ENCODE peak calls at places on chromosomes 13 and 19, in ten cellular contexts. V is PC-3; I is mammary epithelial cell; F is upper lobe of left lung; Z is cardiac fibroblast; L is A549; N is heart left ventricle; Q is fibroblast of mammary gland; S is left lung; R is CD8-positive, alpha-beta T cell. M is an unnamed sample.

GRCh38 chr19:3982701-3983541 is 2.3 kb downstream of the EEF2 start:
- DNase-seq in V (peak; percentile 62), I (peak; percentile 77), F (no peak), Z (no peak), L (no peak), N (peak; percentile 48), Q (peak; percentile 84), S (no peak), R (no peak), M (peak; percentile 45)

GRCh38 chr19:46723023-46723461 is 6.1 kb upstream of the PRKD2 start:
- DNase-seq in V (no peak), I (no peak), F (no peak), Z (no peak), L (no peak), N (no peak), Q (no peak), S (no peak), R (no peak), M (no peak)

GRCh38 chr13:19597523-19597922 is 35.9 kb upstream of the MPHOSPH8 start:
- DNase-seq in V (peak; percentile 94), I (peak; percentile 83), F (no peak), Z (no peak), L (peak; percentile 25), N (no peak), Q (peak; percentile 89), S (no peak), R (no peak), M (peak; percentile 38)

GRCh38 chr13:39201075-39201630 is 162.9 kb downstream of the NHLRC3 start:
- DNase-seq in V (no peak), I (no peak), F (no peak), Z (no peak), L (no peak), N (peak; percentile 56), Q (no peak), S (no peak), R (no peak), M (no peak)

GRCh38 chr19:16660763-16661479 is at the start of gene TMEM38A:
- DNase-seq in V (peak; percentile 45), I (peak; percentile 22), F (peak; percentile 71), Z (no peak), L (no peak), N (peak; percentile 61), Q (no peak), S (peak; percentile 52), R (peak; percentile 40), M (no peak)

GRCh38 chr13:76783798-76784197 is 102.4 kb downstream of the KCTD12 start:
- DNase-seq in V (no peak), I (peak; percentile 28), F (no peak), Z (no peak), L (no peak), N (no peak), Q (no peak), S (no peak), R (no peak), M (no peak)

GRCh38 chr19:28426902-28427232 is 786.1 kb downstream of the UQCRFS1 start:
- DNase-seq in V (no peak), I (peak; percentile 5), F (no peak), Z (no peak), L (no peak), N (no peak), Q (peak; percentile 43), S (no peak), R (no peak), M (peak; percentile 60)

GRCh38 chr13:93730780-93731179 is 504.2 kb downstream of the GPC6 start:
- DNase-seq in V (peak; percentile 47), I (no peak), F (no peak), Z (peak; percentile 68), L (no peak), N (no peak), Q (no peak), S (no peak), R (no peak), M (no peak)

GRCh38 chr19:13978721-13979191 is 26.4 kb downstream of the DCAF15 start:
- DNase-seq in V (no peak), I (no peak), F (no peak), Z (no peak), L (no peak), N (no peak), Q (no peak), S (no peak), R (peak; percentile 24), M (no peak)

GRCh38 chr19:18848860-18849661 is 17.3 kb downstream of the UPF1 start:
- DNase-seq in V (no peak), I (peak; percentile 54), F (peak; percentile 79), Z (peak; percentile 85), L (no peak), N (peak; percentile 86), Q (peak; percentile 90), S (peak; percentile 74), R (no peak), M (peak; percentile 87)

GRCh38 chr13:105763851-105764250 is 771.6 kb downstream of the EFNB2 start:
- DNase-seq in V (no peak), I (peak; percentile 30), F (no peak), Z (no peak), L (no peak), N (no peak), Q (peak; percentile 1), S (no peak), R (no peak), M (no peak)

GRCh38 chr19:5817218-5817617 is 12.4 kb downstream of the NRTN start:
- DNase-seq in V (no peak), I (no peak), F (no peak), Z (no peak), L (no peak), N (no peak), Q (no peak), S (no peak), R (no peak), M (no peak)

GRCh38 chr19:44808463-44809371 is at the start of gene BCAM:
- DNase-seq in V (peak; percentile 58), I (peak; percentile 40), F (peak; percentile 87), Z (peak; percentile 85), L (peak; percentile 53), N (peak; percentile 87), Q (peak; percentile 50), S (peak; percentile 76), R (no peak), M (peak; percentile 54)

GRCh38 chr19:21839966-21840365 is 4.0 kb upstream of the ZNF43 start:
- DNase-seq in V (no peak), I (no peak), F (no peak), Z (no peak), L (no peak), N (no peak), Q (no peak), S (no peak), R (no peak), M (no peak)

GRCh38 chr19:53659292-53659691 is 27.5 kb downstream of the DPRX start:
- DNase-seq in V (peak; percentile 30), I (peak; percentile 9), F (peak; percentile 31), Z (peak; percentile 3), L (peak; percentile 72), N (peak; percentile 35), Q (no peak), S (no peak), R (no peak), M (no peak)

GRCh38 chr19:39497850-39498261 is 891 bp upstream of the DLL3 start:
- DNase-seq in V (peak; percentile 33), I (no peak), F (no peak), Z (peak; percentile 42), L (peak; percentile 69), N (no peak), Q (peak; percentile 24), S (no peak), R (no peak), M (peak; percentile 20)

GRCh38 chr19:39498262-39499081 is at the start of gene DLL3:
- DNase-seq in V (peak; percentile 50), I (peak; percentile 10), F (no peak), Z (no peak), L (no peak), N (no peak), Q (peak; percentile 8), S (no peak), R (no peak), M (peak; percentile 6)

GRCh38 chr19:39500543-39500942 is 1.8 kb downstream of the DLL3 start:
- DNase-seq in V (no peak), I (no peak), F (no peak), Z (no peak), L (no peak), N (no peak), Q (no peak), S (no peak), R (no peak), M (no peak)

GRCh38 chr19:39499932-39500331 is 1.2 kb downstream of the DLL3 start:
- DNase-seq in V (no peak), I (no peak), F (no peak), Z (no peak), L (no peak), N (no peak), Q (no peak), S (no peak), R (no peak), M (no peak)

GRCh38 chr19:39499082-39499642 is 415 bp downstream of the DLL3 start:
- DNase-seq in V (no peak), I (peak; percentile 17), F (no peak), Z (no peak), L (no peak), N (no peak), Q (no peak), S (no peak), R (no peak), M (no peak)
- H3K4me3 ChIP-seq in V (peak overlapping the region; percentile 21), I (no peak overlapping the region), F (no peak overlapping the region), Z (no peak overlapping the region), L (peak overlapping the region; percentile 32), N (no peak overlapping the region), Q (no peak overlapping the region), S (no peak overlapping the region), R (no peak overlapping the region), M (no peak overlapping the region)

DNA sequence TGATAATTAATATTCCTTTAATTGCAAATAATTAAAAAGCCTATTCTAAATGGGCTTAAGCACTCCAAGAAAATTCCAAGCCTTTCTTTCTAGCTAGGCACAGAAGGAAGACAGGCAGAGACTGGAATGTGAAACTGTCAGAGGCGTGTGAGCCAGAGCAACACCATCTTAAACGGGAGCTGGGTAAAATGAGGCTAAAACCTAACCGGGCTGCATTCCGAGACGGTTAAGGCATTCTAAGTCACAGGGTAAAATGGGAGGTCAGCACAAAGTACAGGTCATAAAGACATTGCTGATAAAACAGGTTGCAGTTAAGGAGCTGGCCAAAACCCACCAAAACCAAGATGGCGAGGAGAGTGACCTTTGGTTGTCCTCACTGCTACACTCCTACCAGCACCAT is 300.4 kb downstream of the SLITRK6 start:
- DNase-seq in V (no peak), I (no peak), F (no peak), Z (no peak), L (no peak), N (no peak), Q (no peak), S (no peak), R (no peak), M (no peak)
- TF ChIP-seq CTCF in V (no peak), I (no peak), F (no peak), Z (no peak), L (no peak), N (no peak), Q (no peak), S (no peak), R (no peak), M (no peak)

GRCh38 chr13:40604135-40604534 is 62.3 kb downstream of the FOXO1 start:
- DNase-seq in V (no peak), I (no peak), F (no peak), Z (no peak), L (no peak), N (no peak), Q (no peak), S (no peak), R (no peak), M (no peak)
- H3K4me3 ChIP-seq in V (no peak overlapping the region), I (no peak overlapping the region), F (no peak overlapping the region), Z (no peak overlapping the region), L (no peak overlapping the region), N (no peak overlapping the region), Q (no peak overlapping the region), S (no peak overlapping the region), R (no peak overlapping the region), M (no peak overlapping the region)

GRCh38 chr19:48636859-48637448 is at the start of gene DBP:
- DNase-seq in V (peak; percentile 49), I (no peak), F (peak; percentile 70), Z (no peak), L (peak; percentile 79), N (peak; percentile 50), Q (no peak), S (peak; percentile 74), R (no peak), M (no peak)
- TF ChIP-seq CTCF in V (no peak), I (peak; percentile 23), F (no peak), Z (peak; percentile 6), L (no peak), N (no peak), Q (no peak), S (no peak), R (no peak), M (peak; percentile 12)

M was measured in fibroblast of the aortic adventitia.